ENCODE peak calls at places on chromosomes 1 and 21, in four cellular contexts. One of them, this sample, is unnamed.

GRCh38 chr1:43522776-43523480 is 7.8 kb upstream of the PTPRF start:
- DNase-seq in GM13977: no peak
- DNase-seq in GM04503: peak; percentile 44
- DNase-seq in DMS 273 treated with DMSO at 0.1 percent for 48 hours: no peak
- DNase-seq in this sample: peak; percentile 87

GRCh38 chr21:42404534-42404933 is 832 bp downstream of the UBASH3A start:
- DNase-seq in GM13977: no peak
- DNase-seq in DMS 273 treated with DMSO at 0.1 percent for 48 hours: no peak
- DNase-seq in GM04503: no peak
- DNase-seq in this sample: no peak

GRCh38 chr1:89954401-89954800 is 40.5 kb upstream of the ZNF326 start:
- DNase-seq in GM13977: no peak
- DNase-seq in DMS 273 treated with DMSO at 0.1 percent for 48 hours: no peak
- DNase-seq in GM04503: no peak
- DNase-seq in this sample: no peak

GRCh38 chr1:174149216-174149615 is 10.1 kb upstream of the RABGAP1L start:
- DNase-seq in DMS 273 treated with DMSO at 0.1 percent for 48 hours: no peak
- DNase-seq in GM04503: no peak
- DNase-seq in GM13977: no peak
- DNase-seq in this sample: no peak

GRCh38 chr1:65021792-65022191 is 55.4 kb upstream of the JAK1 start:
- DNase-seq in GM04503: no peak
- DNase-seq in DMS 273 treated with DMSO at 0.1 percent for 48 hours: no peak
- DNase-seq in GM13977: no peak
- DNase-seq in this sample: no peak

GRCh38 chr1:230191079-230191478 is 124.0 kb downstream of the GALNT2 start:
- DNase-seq in GM13977: no peak
- DNase-seq in GM04503: no peak
- DNase-seq in DMS 273 treated with DMSO at 0.1 percent for 48 hours: no peak
- DNase-seq in this sample: no peak

GRCh38 chr1:234770031-234770795 is 160.2 kb upstream of the IRF2BP2 start:
- DNase-seq in GM04503: no peak
- DNase-seq in DMS 273 treated with DMSO at 0.1 percent for 48 hours: no peak
- DNase-seq in GM13977: no peak
- DNase-seq in this sample: no peak

GRCh38 chr1:91564888-91565700 is 64.4 kb downstream of the CDC7 start:
- DNase-seq in GM04503: peak; percentile 50
- DNase-seq in GM13977: no peak
- DNase-seq in DMS 273 treated with DMSO at 0.1 percent for 48 hours: no peak
- DNase-seq in this sample: no peak

GRCh38 chr1:232111616-232112015 is 485.0 kb downstream of the DISC1 start:
- DNase-seq in DMS 273 treated with DMSO at 0.1 percent for 48 hours: no peak
- DNase-seq in GM04503: no peak
- DNase-seq in GM13977: no peak
- DNase-seq in this sample: no peak

GRCh38 chr1:154410185-154410827 is 5.2 kb downstream of the IL6R start:
- DNase-seq in DMS 273 treated with DMSO at 0.1 percent for 48 hours: no peak
- DNase-seq in GM13977: no peak
- DNase-seq in GM04503: no peak
- DNase-seq in this sample: no peak

GRCh38 chr1:248858096-248858890 is 592 bp downstream of the ZNF692 start:
- DNase-seq in GM04503: no peak
- DNase-seq in DMS 273 treated with DMSO at 0.1 percent for 48 hours: peak; percentile 53
- DNase-seq in GM13977: peak; percentile 85
- DNase-seq in this sample: no peak

GRCh38 chr1:162159515-162159914 is 90.0 kb downstream of the NOS1AP start:
- DNase-seq in DMS 273 treated with DMSO at 0.1 percent for 48 hours: no peak
- DNase-seq in GM04503: no peak
- DNase-seq in GM13977: no peak
- DNase-seq in this sample: no peak

GRCh38 chr1:84724128-84724860 is 34.0 kb upstream of the SSX2IP start:
- DNase-seq in GM04503: no peak
- DNase-seq in DMS 273 treated with DMSO at 0.1 percent for 48 hours: no peak
- DNase-seq in GM13977: no peak
- DNase-seq in this sample: no peak

GRCh38 chr1:10186453-10187319 is 23.7 kb upstream of the KIF1B start:
- DNase-seq in GM04503: peak; percentile 70
- DNase-seq in DMS 273 treated with DMSO at 0.1 percent for 48 hours: no peak
- DNase-seq in GM13977: no peak
- DNase-seq in this sample: no peak

GRCh38 chr1:231778009-231778719 is 151.6 kb downstream of the DISC1 start:
- DNase-seq in GM13977: no peak
- DNase-seq in GM04503: no peak
- DNase-seq in DMS 273 treated with DMSO at 0.1 percent for 48 hours: peak; percentile 29
- DNase-seq in this sample: no peak

GRCh38 chr1:228336308-228337030 is 70.2 kb downstream of the TRIM11 start:
- DNase-seq in GM04503: no peak
- DNase-seq in DMS 273 treated with DMSO at 0.1 percent for 48 hours: no peak
- DNase-seq in GM13977: no peak
- DNase-seq in this sample: no peak

GRCh38 chr1:197327776-197328364 is 59.8 kb downstream of the CRB1 start:
- DNase-seq in GM04503: no peak
- DNase-seq in GM13977: no peak
- DNase-seq in DMS 273 treated with DMSO at 0.1 percent for 48 hours: no peak
- DNase-seq in this sample: no peak

GRCh38 chr1:54297596-54298283 is 97.8 kb downstream of the MRPL37 start:
- DNase-seq in DMS 273 treated with DMSO at 0.1 percent for 48 hours: no peak
- DNase-seq in GM13977: no peak
- DNase-seq in GM04503: no peak
- DNase-seq in this sample: no peak

GRCh38 chr1:89489037-89489729 is 35.4 kb upstream of the LRRC8B start:
- DNase-seq in GM04503: peak; percentile 3
- DNase-seq in GM13977: no peak
- DNase-seq in DMS 273 treated with DMSO at 0.1 percent for 48 hours: no peak
- DNase-seq in this sample: no peak

GRCh38 chr1:115073298-115074087 is 15.8 kb downstream of the TSPAN2 start:
- DNase-seq in GM04503: no peak
- DNase-seq in DMS 273 treated with DMSO at 0.1 percent for 48 hours: no peak
- DNase-seq in GM13977: no peak
- DNase-seq in this sample: no peak

GRCh38 chr1:184002071-184002470 is 35.5 kb downstream of the COLGALT2 start:
- DNase-seq in DMS 273 treated with DMSO at 0.1 percent for 48 hours: peak; percentile 88
- DNase-seq in GM13977: no peak
- DNase-seq in GM04503: peak; percentile 81
- DNase-seq in this sample: peak; percentile 55

GRCh38 chr21:38984982-38985422 is 179.3 kb downstream of the ETS2 start:
- DNase-seq in DMS 273 treated with DMSO at 0.1 percent for 48 hours: no peak
- DNase-seq in GM04503: peak; percentile 87
- DNase-seq in GM13977: no peak
- DNase-seq in this sample: peak; percentile 92

GRCh38 chr1:108830119-108831008 is 26.5 kb downstream of the AKNAD1 start:
- DNase-seq in GM13977: no peak
- DNase-seq in GM04503: peak; percentile 93
- DNase-seq in DMS 273 treated with DMSO at 0.1 percent for 48 hours: peak; percentile 59
- DNase-seq in this sample: peak; percentile 87

GRCh38 chr1:26626994-26627393 is 68.8 kb upstream of the ARID1A start:
- DNase-seq in DMS 273 treated with DMSO at 0.1 percent for 48 hours: no peak
- DNase-seq in GM13977: no peak
- DNase-seq in GM04503: peak; percentile 27
- DNase-seq in this sample: no peak

This sample was measured in HS-5.